ENCODE peak calls at places on chromosomes 16 and 17, in five cellular contexts. X is skeletal muscle cell; B is activated CD8-positive, alpha-beta memory T cell treated with anti-CD3 and anti-CD28 coated beads, Interleukin-2, amount 50 U/mL, for 48 hours; O is GM23338; W is hepatic stellate cell. H is an unnamed sample.

GRCh38 chr16:31141489-31142108 is 6.1 kb upstream of the PRSS8 start:
- DNase-seq in X (peak; percentile 23), B (peak; percentile 66), W (peak; percentile 71), O (no peak), H (no peak)

GRCh38 chr16:1971678-1972489 is at the start of gene TBL3:
- DNase-seq in W (peak; percentile 97), X (peak; percentile 82), B (peak; percentile 100), O (peak; percentile 96), H (peak; percentile 96)

GRCh38 chr16:27720731-27721547 is 171.0 kb downstream of the KATNIP start:
- DNase-seq in B (no peak), W (no peak), O (no peak), X (no peak), H (peak; percentile 38)

GRCh38 chr16:67968440-67969285 is at the start of gene SLC12A4:
- DNase-seq in W (peak; percentile 94), X (peak; percentile 40), O (peak; percentile 92), B (peak; percentile 95), H (peak; percentile 80)

GRCh38 chr16:53320992-53321391 is 113.3 kb upstream of the RBL2 start:
- DNase-seq in W (no peak), B (no peak), O (no peak), X (no peak), H (no peak)

GRCh38 chr17:75109047-75109406 is 742 bp upstream of the ARMC7 start:
- DNase-seq in X (no peak), O (peak; percentile 67), B (peak; percentile 68), W (no peak), H (peak; percentile 50)

GRCh38 chr16:71658771-71659170 is 32.8 kb downstream of the MARVELD3 start:
- DNase-seq in X (no peak), W (no peak), O (no peak), B (no peak), H (no peak)

GRCh38 chr17:42997390-42997983 is 732 bp upstream of the RPL27 start:
- DNase-seq in B (no peak), W (no peak), X (no peak), O (no peak), H (no peak)

GRCh38 chr16:7246578-7246977 is 86.1 kb upstream of the RBFOX1 start:
- DNase-seq in X (no peak), B (no peak), O (peak; percentile 21), W (no peak), H (peak; percentile 73)

GRCh38 chr17:64418506-64419339 is 28.1 kb upstream of the PECAM1 start:
- DNase-seq in O (peak; percentile 76), B (no peak), X (peak; percentile 28), W (peak; percentile 67), H (peak; percentile 69)

GRCh38 chr16:89796104-89796503 is 20.3 kb downstream of the FANCA start:
- DNase-seq in B (no peak), W (no peak), X (no peak), O (no peak), H (no peak)

GRCh38 chr17:57370051-57370581 is 113.8 kb downstream of the MSI2 start:
- DNase-seq in W (peak; percentile 26), X (no peak), B (no peak), O (no peak), H (peak; percentile 18)

GRCh38 chr17:82339634-82340580 is 6.3 kb upstream of the SECTM1 start:
- DNase-seq in X (no peak), O (no peak), B (no peak), W (no peak), H (no peak)

GRCh38 chr17:171871-172270 is 9.6 kb downstream of the DOC2B start:
- DNase-seq in O (no peak), W (no peak), X (no peak), B (no peak), H (no peak)

GRCh38 chr17:31494259-31495048 is 103.0 kb downstream of the RAB11FIP4 start:
- DNase-seq in W (no peak), B (no peak), O (no peak), X (no peak), H (no peak)

GRCh38 chr17:28473542-28473941 is at the start of gene SLC13A2:
- DNase-seq in O (no peak), B (no peak), X (no peak), W (no peak), H (no peak)

GRCh38 chr16:88310796-88311605 is 71.8 kb upstream of the ZNF469 start:
- DNase-seq in X (no peak), B (no peak), W (no peak), O (no peak), H (no peak)

GRCh38 chr17:68080411-68081150 is 45.0 kb downstream of the KPNA2 start:
- DNase-seq in B (no peak), O (peak; percentile 14), W (no peak), X (no peak), H (no peak)

GRCh38 chr16:57471852-57472664 is 9.6 kb downstream of the POLR2C start:
- DNase-seq in X (no peak), W (no peak), O (peak; percentile 52), B (peak; percentile 50), H (no peak)

GRCh38 chr17:37500378-37500777 is 10.7 kb downstream of the DUSP14 start:
- DNase-seq in O (no peak), X (no peak), B (no peak), W (no peak), H (no peak)

GRCh38 chr16:67723151-67723915 is 4.2 kb upstream of the GFOD2 start:
- DNase-seq in B (no peak), O (no peak), W (no peak), X (no peak), H (no peak)

GRCh38 chr16:83118365-83118764 is 491.6 kb downstream of the CDH13 start:
- DNase-seq in X (no peak), B (no peak), W (no peak), O (no peak), H (no peak)

GRCh38 chr16:85582177-85582888 is 30.8 kb upstream of the GSE1 start:
- DNase-seq in W (no peak), B (no peak), X (no peak), O (no peak), H (no peak)

GRCh38 chr17:66580601-66581385 is 254.1 kb upstream of the CACNG5 start:
- DNase-seq in X (no peak), O (no peak), W (peak; percentile 24), B (peak; percentile 18), H (no peak)

GRCh38 chr16:53282975-53283946 is 151.0 kb upstream of the RBL2 start:
- DNase-seq in O (peak; percentile 75), W (peak; percentile 33), X (no peak), B (no peak), H (peak; percentile 54)

GRCh38 chr16:55257971-55258613 is 65.9 kb upstream of the IRX6 start:
- DNase-seq in X (no peak), B (peak; percentile 81), W (peak; percentile 13), O (peak; percentile 86), H (peak; percentile 79)

GRCh38 chr16:14489460-14489859 is 140.6 kb downstream of the PARN start:
- DNase-seq in O (peak; percentile 79), B (no peak), X (no peak), W (peak; percentile 18), H (peak; percentile 58)

GRCh38 chr16:82845076-82845475 is 218.3 kb downstream of the CDH13 start:
- DNase-seq in O (no peak), X (peak; percentile 11), W (no peak), B (no peak), H (no peak)

GRCh38 chr17:273994-274832 is 78.4 kb downstream of the RPH3AL start:
- DNase-seq in X (no peak), O (no peak), B (no peak), W (no peak), H (no peak)

GRCh38 chr17:488993-489757 is 136.6 kb upstream of the RPH3AL start:
- DNase-seq in X (no peak), B (peak; percentile 75), O (peak; percentile 54), W (no peak), H (peak; percentile 37)

GRCh38 chr16:5845046-5845445 is 747.5 kb upstream of the EEF2KMT start:
- DNase-seq in B (no peak), W (no peak), X (no peak), O (no peak), H (no peak)

GRCh38 chr17:39676198-39676819 is 8.1 kb downstream of the PNMT start:
- DNase-seq in W (no peak), B (no peak), X (no peak), O (no peak), H (no peak)

GRCh38 chr16:55955845-55956244 is 80.7 kb upstream of the CES5A start:
- DNase-seq in O (no peak), X (no peak), W (no peak), B (no peak), H (no peak)

GRCh38 chr16:2365895-2366294 is 25.4 kb upstream of the ABCA3 start:
- DNase-seq in X (peak; percentile 72), B (no peak), O (no peak), W (peak; percentile 43), H (no peak)

GRCh38 chr16:56793504-56793903 is 63.6 kb downstream of the NUP93 start:
- DNase-seq in O (peak; percentile 55), B (no peak), W (no peak), X (no peak), H (no peak)

H was measured in neural progenitor cell.